ENCODE peak calls at places on chromosomes 13 and 19, in four cellular contexts. One of them, this sample, is unnamed. For H3K4me1, the result is how much of the 10 kb centered on the place peaks cover.

GRCh38 chr13:51557875-51558604 is 26.2 kb upstream of the WDFY2 start:
- DNase-seq in Panc1: no peak
- DNase-seq in lower lobe of right lung: no peak
- DNase-seq in hepatocyte: no peak
- DNase-seq in this sample: no peak

GRCh38 chr13:107993239-107993948 is 221.9 kb downstream of the LIG4 start:
- DNase-seq in lower lobe of right lung: no peak
- DNase-seq in hepatocyte: no peak
- DNase-seq in Panc1: no peak
- DNase-seq in this sample: no peak

GRCh38 chr13:112943309-112944125 is 25.5 kb upstream of the MCF2L start:
- DNase-seq in Panc1: no peak
- DNase-seq in lower lobe of right lung: peak
- DNase-seq in hepatocyte: peak
- DNase-seq in this sample: no peak

GRCh38 chr13:34459856-34460255 is 482.2 kb upstream of the NBEA start:
- DNase-seq in lower lobe of right lung: no peak
- DNase-seq in hepatocyte: no peak
- DNase-seq in Panc1: no peak
- DNase-seq in this sample: no peak

GRCh38 chr19:10086904-10087256 is 763 bp downstream of the SHFL start:
- DNase-seq in lower lobe of right lung: no peak
- DNase-seq in Panc1: no peak
- DNase-seq in hepatocyte: no peak
- DNase-seq in this sample: no peak

GRCh38 chr13:42593719-42594012 is 19.7 kb downstream of the TNFSF11 start:
- DNase-seq in lower lobe of right lung: no peak
- DNase-seq in hepatocyte: no peak
- DNase-seq in Panc1: no peak
- DNase-seq in this sample: no peak

GRCh38 chr19:54523403-54523802 is 20.8 kb downstream of the LAIR2 start:
- DNase-seq in hepatocyte: no peak
- DNase-seq in Panc1: peak
- DNase-seq in lower lobe of right lung: no peak
- DNase-seq in this sample: no peak

GRCh38 chr19:18156841-18157464 is 4.0 kb downstream of the PIK3R2 start:
- DNase-seq in lower lobe of right lung: peak
- DNase-seq in Panc1: no peak
- DNase-seq in hepatocyte: peak
- DNase-seq in this sample: peak

GRCh38 chr13:33401238-33401637 is 115.7 kb upstream of the STARD13 start:
- DNase-seq in lower lobe of right lung: peak
- DNase-seq in hepatocyte: no peak
- DNase-seq in Panc1: no peak
- DNase-seq in this sample: no peak

GRCh38 chr13:99663908-99664307 is 162.6 kb downstream of the TM9SF2 start:
- DNase-seq in Panc1: no peak
- DNase-seq in lower lobe of right lung: no peak
- DNase-seq in hepatocyte: no peak
- DNase-seq in this sample: no peak

GRCh38 chr13:81872581-81872980 is 1531.7 kb upstream of the SPRY2 start:
- DNase-seq in hepatocyte: peak
- DNase-seq in lower lobe of right lung: no peak
- DNase-seq in Panc1: no peak
- DNase-seq in this sample: no peak

GRCh38 chr19:5424192-5424973 is 30.8 kb upstream of the ZNRF4 start:
- DNase-seq in Panc1: no peak
- DNase-seq in lower lobe of right lung: no peak
- DNase-seq in hepatocyte: no peak
- DNase-seq in this sample: no peak

GRCh38 chr19:14694867-14695266 is 5.0 kb downstream of the ZNF333 start:
- DNase-seq in hepatocyte: no peak
- DNase-seq in lower lobe of right lung: no peak
- DNase-seq in Panc1: no peak
- DNase-seq in this sample: no peak

GRCh38 chr13:36850790-36851438 is 31.9 kb downstream of the RFXAP start:
- DNase-seq in lower lobe of right lung: no peak
- DNase-seq in hepatocyte: no peak
- DNase-seq in Panc1: no peak
- DNase-seq in this sample: no peak

GRCh38 chr19:49017666-49018351 is 918 bp upstream of the LHB start:
- DNase-seq in lower lobe of right lung: peak
- DNase-seq in hepatocyte: peak
- DNase-seq in Panc1: no peak
- DNase-seq in this sample: no peak

GRCh38 chr13:114309806-114310410 is 4.4 kb upstream of the CHAMP1 start:
- DNase-seq in hepatocyte: no peak
- DNase-seq in lower lobe of right lung: no peak
- DNase-seq in Panc1: no peak
- DNase-seq in this sample: no peak

GRCh38 chr13:33303885-33304284 is 18.3 kb upstream of the STARD13 start:
- DNase-seq in Panc1: no peak
- DNase-seq in hepatocyte: no peak
- DNase-seq in lower lobe of right lung: no peak
- DNase-seq in this sample: no peak

GRCh38 chr13:19960673-19961015 is 2.1 kb downstream of the ZMYM2 start:
- DNase-seq in lower lobe of right lung: no peak
- DNase-seq in Panc1: no peak
- DNase-seq in hepatocyte: no peak
- DNase-seq in this sample: no peak

GRCh38 chr13:111903143-111903542 is 163.8 kb upstream of the SOX1 start:
- DNase-seq in lower lobe of right lung: no peak
- DNase-seq in hepatocyte: no peak
- DNase-seq in Panc1: no peak
- DNase-seq in this sample: no peak

GRCh38 chr19:480016-480855 is 16.1 kb upstream of the MADCAM1 start:
- DNase-seq in hepatocyte: peak
- DNase-seq in Panc1: no peak
- DNase-seq in lower lobe of right lung: peak
- DNase-seq in this sample: peak

GRCh38 chr13:39616087-39616694 is 13.2 kb upstream of the LHFPL6 start:
- DNase-seq in Panc1: no peak
- DNase-seq in hepatocyte: peak
- DNase-seq in lower lobe of right lung: no peak
- DNase-seq in this sample: no peak

GRCh38 chr19:3365447-3366103 is 808 bp upstream of the NFIC start:
- DNase-seq in hepatocyte: no peak
- DNase-seq in lower lobe of right lung: peak
- DNase-seq in Panc1: no peak
- DNase-seq in this sample: no peak

GRCh38 chr19:56176881-56177280 is 1.1 kb downstream of the GALP start:
- DNase-seq in Panc1: no peak
- DNase-seq in hepatocyte: no peak
- DNase-seq in lower lobe of right lung: no peak
- DNase-seq in this sample: no peak

GRCh38 chr19:19067276-19068072 is 3.7 kb downstream of the SLC25A42 start:
- DNase-seq in lower lobe of right lung: no peak
- DNase-seq in hepatocyte: no peak
- DNase-seq in Panc1: no peak
- DNase-seq in this sample: peak

GRCh38 chr19:21568816-21569496 is 63.6 kb downstream of the ZNF429 start:
- DNase-seq in lower lobe of right lung: peak
- DNase-seq in hepatocyte: no peak
- DNase-seq in Panc1: no peak
- DNase-seq in this sample: peak

GRCh38 chr13:44967656-44968451 is 21.4 kb downstream of the NUFIP1 start:
- DNase-seq in lower lobe of right lung: no peak
- DNase-seq in hepatocyte: peak
- DNase-seq in Panc1: no peak
- DNase-seq in this sample: no peak

GRCh38 chr13:37131092-37131491 is 25.6 kb upstream of the CSNK1A1L start:
- DNase-seq in lower lobe of right lung: no peak
- DNase-seq in Panc1: no peak
- DNase-seq in hepatocyte: no peak
- DNase-seq in this sample: no peak

GRCh38 chr19:56270676-56271075 is 1.9 kb upstream of the EDDM13 start:
- DNase-seq in Panc1: no peak
- DNase-seq in hepatocyte: no peak
- DNase-seq in lower lobe of right lung: peak
- DNase-seq in this sample: no peak

GRCh38 chr13:50928088-50928487 is 18.5 kb downstream of the RNASEH2B start:
- DNase-seq in Panc1: no peak
- DNase-seq in lower lobe of right lung: no peak
- DNase-seq in hepatocyte: no peak
- DNase-seq in this sample: no peak

GRCh38 chr19:49861127-49861526 is 6.2 kb downstream of the PNKP start:
- DNase-seq in lower lobe of right lung: peak
- DNase-seq in Panc1: no peak
- DNase-seq in hepatocyte: peak
- DNase-seq in this sample: no peak

GRCh38 chr13:43019811-43020210 is 3.6 kb upstream of the DNAJC15 start:
- DNase-seq in Panc1: no peak
- DNase-seq in lower lobe of right lung: no peak
- DNase-seq in hepatocyte: no peak
- DNase-seq in this sample: no peak

GRCh38 chr19:38682872-38683392 is 35.5 kb downstream of the ACTN4 start:
- DNase-seq in Panc1: no peak
- DNase-seq in lower lobe of right lung: no peak
- DNase-seq in hepatocyte: no peak
- DNase-seq in this sample: no peak
- H3K4me1 ChIP-seq in Panc1: half or more
- H3K4me1 ChIP-seq in lower lobe of right lung: half or more
- H3K4me1 ChIP-seq in hepatocyte: half or more
- H3K4me1 ChIP-seq in this sample: half or more

GRCh38 chr13:30577381-30577780 is 40.3 kb upstream of the USPL1 start:
- DNase-seq in Panc1: no peak
- DNase-seq in hepatocyte: peak
- DNase-seq in lower lobe of right lung: no peak
- DNase-seq in this sample: no peak

GRCh38 chr13:30584332-30584731 is 33.4 kb upstream of the USPL1 start:
- DNase-seq in lower lobe of right lung: no peak
- DNase-seq in hepatocyte: no peak
- DNase-seq in Panc1: no peak
- DNase-seq in this sample: no peak

GRCh38 chr13:30585748-30586262 is 31.9 kb upstream of the USPL1 start:
- DNase-seq in lower lobe of right lung: no peak
- DNase-seq in Panc1: no peak
- DNase-seq in hepatocyte: no peak
- DNase-seq in this sample: no peak

GRCh38 chr13:30580852-30581502 is 36.7 kb upstream of the USPL1 start:
- DNase-seq in hepatocyte: no peak
- DNase-seq in lower lobe of right lung: no peak
- DNase-seq in Panc1: no peak
- DNase-seq in this sample: no peak

GRCh38 chr13:30581582-30581981 is 36.1 kb upstream of the USPL1 start:
- DNase-seq in Panc1: no peak
- DNase-seq in hepatocyte: no peak
- DNase-seq in lower lobe of right lung: no peak
- DNase-seq in this sample: no peak
- TF ChIP-seq CTCF in Panc1: peak
- TF ChIP-seq CTCF in hepatocyte: peak
- TF ChIP-seq CTCF in lower lobe of right lung: peak
- TF ChIP-seq CTCF in this sample: no peak

GRCh38 chr19:2170987-2171348 is 7.2 kb downstream of the DOT1L start:
- DNase-seq in lower lobe of right lung: no peak
- DNase-seq in hepatocyte: no peak
- DNase-seq in Panc1: no peak
- DNase-seq in this sample: no peak

GRCh38 chr19:2173388-2173787 is 9.7 kb downstream of the DOT1L start:
- DNase-seq in hepatocyte: no peak
- DNase-seq in Panc1: no peak
- DNase-seq in lower lobe of right lung: no peak
- DNase-seq in this sample: no peak

GRCh38 chr19:2173841-2174577 is 10.3 kb downstream of the DOT1L start:
- DNase-seq in hepatocyte: no peak
- DNase-seq in Panc1: no peak
- DNase-seq in lower lobe of right lung: no peak
- DNase-seq in this sample: no peak

GRCh38 chr19:2170219-2170618 is 6.5 kb downstream of the DOT1L start:
- DNase-seq in lower lobe of right lung: no peak
- DNase-seq in Panc1: no peak
- DNase-seq in hepatocyte: no peak
- DNase-seq in this sample: no peak

DNA sequence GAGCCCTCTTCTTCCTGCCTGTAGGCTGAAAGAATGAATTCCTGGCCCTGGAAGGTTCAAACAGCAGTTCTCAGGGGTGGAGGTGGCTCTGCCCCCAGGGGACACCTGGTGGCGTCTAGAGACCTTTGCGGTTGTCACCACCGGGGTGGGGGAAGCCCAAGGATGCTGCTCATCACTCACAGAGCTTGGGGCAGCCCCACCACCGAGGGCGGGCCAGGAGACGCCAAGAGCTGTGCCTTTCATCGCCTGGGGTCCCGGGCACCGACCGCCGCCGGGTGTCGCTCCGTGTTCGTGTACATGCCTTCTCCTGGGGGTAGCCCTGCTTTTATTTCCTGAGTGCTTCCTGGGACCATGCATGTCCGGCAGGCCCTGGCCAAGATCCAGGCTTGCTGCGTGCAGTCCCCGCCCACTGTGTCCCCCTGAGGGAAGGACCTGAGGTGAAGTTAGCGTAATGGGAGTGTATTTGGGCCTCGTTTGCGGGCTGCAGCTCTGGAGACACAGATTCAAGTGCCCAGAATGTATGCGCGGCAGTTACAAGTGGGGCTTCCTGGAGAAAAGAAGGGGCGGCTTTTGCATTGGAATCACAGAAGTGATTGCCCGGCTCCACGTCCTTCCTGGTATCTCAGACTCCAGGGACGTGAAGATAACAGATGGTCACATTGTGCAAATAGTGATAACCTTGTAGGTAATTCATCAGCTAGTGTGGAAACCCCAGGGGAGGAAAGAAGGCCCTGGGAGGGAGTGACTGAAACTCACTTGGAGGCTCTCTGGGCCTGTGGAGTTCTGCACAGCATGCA is 7.8 kb downstream of the DOT1L start:
- DNase-seq in Panc1: no peak
- DNase-seq in lower lobe of right lung: peak
- DNase-seq in hepatocyte: peak
- DNase-seq in this sample: no peak
- H3K27ac ChIP-seq in Panc1: peak
- H3K27ac ChIP-seq in lower lobe of right lung: peak
- H3K27ac ChIP-seq in hepatocyte: peak
- H3K27ac ChIP-seq in this sample: peak

DNA sequence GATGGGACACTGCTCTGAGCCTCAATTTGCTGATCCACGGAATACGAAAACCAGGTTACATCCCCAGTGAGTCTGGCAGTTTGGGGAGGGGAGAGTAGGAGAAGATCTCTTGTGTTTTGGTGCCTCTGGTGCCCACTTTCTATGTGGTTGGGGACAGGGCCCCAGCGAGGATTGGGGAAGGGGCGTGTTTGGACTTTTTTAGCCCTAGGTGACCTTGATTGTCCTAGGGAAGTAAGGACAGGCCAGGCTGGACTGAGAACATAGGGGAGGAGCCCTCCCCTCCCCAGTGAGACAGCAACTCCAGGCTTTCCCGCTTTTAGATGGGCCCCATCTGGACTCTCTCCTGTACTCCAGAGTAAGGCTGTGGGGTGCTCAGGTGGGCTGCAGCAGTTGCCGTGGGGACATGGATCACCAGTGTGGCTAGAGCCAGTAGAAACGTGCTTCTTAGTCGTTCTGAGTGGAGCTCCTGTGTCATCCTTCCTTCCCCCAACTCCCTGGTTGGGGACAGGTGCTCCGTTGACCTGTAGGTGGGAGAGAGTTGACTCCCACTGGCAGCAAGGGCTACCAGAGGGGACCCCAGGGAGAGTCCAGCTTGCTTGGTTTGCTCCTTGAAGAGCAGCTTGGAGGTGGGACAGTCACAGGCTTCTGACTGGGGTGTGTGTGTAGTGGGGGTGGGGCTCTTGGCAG is 4.3 kb downstream of the EGLN2 start:
- DNase-seq in hepatocyte: no peak
- DNase-seq in Panc1: no peak
- DNase-seq in lower lobe of right lung: no peak
- DNase-seq in this sample: no peak
- H3K4me1 ChIP-seq in hepatocyte: half or more
- H3K4me1 ChIP-seq in Panc1: half or more
- H3K4me1 ChIP-seq in lower lobe of right lung: half or more
- H3K4me1 ChIP-seq in this sample: half or more